ENCODE peak calls at places on chromosomes 16 and 17, in four cellular contexts. B is heart left ventricle; L is transverse colon; K is CD8-positive, alpha-beta T cell. T is an unnamed sample.

GRCh38 chr16:80966617-80967016 is 40.1 kb downstream of the CMC2 start:
- DNase-seq in B (no peak), L (no peak), K (no peak), T (no peak)

GRCh38 chr16:27766166-27766925 is 216.4 kb downstream of the KATNIP start:
- DNase-seq in B (no peak), L (no peak), K (no peak), T (no peak)

GRCh38 chr17:16478693-16479092 is 13.3 kb downstream of the LRRC75A start:
- DNase-seq in B (no peak), L (no peak), K (no peak), T (no peak)

GRCh38 chr17:75406222-75406615 is 741 bp upstream of the GRB2 start:
- DNase-seq in B (no peak), L (no peak), K (no peak), T (no peak)

GRCh38 chr17:13477180-13477611 is 124.5 kb downstream of the HS3ST3A1 start:
- DNase-seq in B (no peak), L (no peak), K (no peak), T (no peak)

GRCh38 chr17:50642722-50643656 is 8.3 kb downstream of the ABCC3 start:
- DNase-seq in B (no peak), L (no peak), K (no peak), T (no peak)

GRCh38 chr16:30380801-30381208 is 1.6 kb downstream of the SEPTIN1 start:
- DNase-seq in B (no peak), L (no peak), K (no peak), T (no peak)

GRCh38 chr17:80213651-80213975 is 6.5 kb downstream of the SGSH start:
- DNase-seq in B (no peak), L (no peak), K (no peak), T (no peak)

GRCh38 chr16:11586375-11586855 is 304 bp downstream of the LITAF start:
- DNase-seq in B (no peak), L (no peak), K (no peak), T (no peak)

GRCh38 chr17:67601897-67602296 is 115.8 kb upstream of the NOL11 start:
- DNase-seq in B (no peak), L (no peak), K (no peak), T (no peak)

GRCh38 chr17:50779747-50780363 is 12.5 kb upstream of the ANKRD40CL start:
- DNase-seq in B (no peak), L (no peak), K (peak; percentile 32), T (no peak)

GRCh38 chr17:18176152-18176551 is 7.5 kb upstream of the ALKBH5 start:
- DNase-seq in B (no peak), L (no peak), K (no peak), T (no peak)

GRCh38 chr16:10168258-10168657 is 14.0 kb downstream of the GRIN2A start:
- DNase-seq in B (no peak), L (no peak), K (no peak), T (no peak)

GRCh38 chr17:43530303-43531081 is 15.6 kb downstream of the ETV4 start:
- DNase-seq in B (peak; percentile 81), L (no peak), K (no peak), T (peak; percentile 92)

GRCh38 chr16:79598341-79599181 is 2.0 kb downstream of the MAF start:
- DNase-seq in B (peak; percentile 59), L (peak; percentile 41), K (peak; percentile 28), T (peak; percentile 51)
- TF ChIP-seq CTCF in B (peak; percentile 41), L (no peak), K (no peak), T (peak; percentile 50)

GRCh38 chr16:17607624-17608023 is 136.9 kb upstream of the XYLT1 start:
- DNase-seq in B (no peak), L (no peak), K (no peak), T (no peak)
- TF ChIP-seq CTCF in B (no peak), L (no peak), K (no peak), T (no peak)

GRCh38 chr16:77439106-77439505 is 4.3 kb upstream of the ADAMTS18 start:
- DNase-seq in B (no peak), L (no peak), K (no peak), T (no peak)

GRCh38 chr16:77434365-77435239 is at the start of gene ADAMTS18:
- DNase-seq in B (no peak), L (no peak), K (no peak), T (peak; percentile 43)

GRCh38 chr16:77434022-77434364 is 841 bp downstream of the ADAMTS18 start:
- DNase-seq in B (no peak), L (no peak), K (no peak), T (no peak)

GRCh38 chr16:77435240-77435819 is 496 bp upstream of the ADAMTS18 start:
- DNase-seq in B (no peak), L (no peak), K (no peak), T (no peak)

DNA sequence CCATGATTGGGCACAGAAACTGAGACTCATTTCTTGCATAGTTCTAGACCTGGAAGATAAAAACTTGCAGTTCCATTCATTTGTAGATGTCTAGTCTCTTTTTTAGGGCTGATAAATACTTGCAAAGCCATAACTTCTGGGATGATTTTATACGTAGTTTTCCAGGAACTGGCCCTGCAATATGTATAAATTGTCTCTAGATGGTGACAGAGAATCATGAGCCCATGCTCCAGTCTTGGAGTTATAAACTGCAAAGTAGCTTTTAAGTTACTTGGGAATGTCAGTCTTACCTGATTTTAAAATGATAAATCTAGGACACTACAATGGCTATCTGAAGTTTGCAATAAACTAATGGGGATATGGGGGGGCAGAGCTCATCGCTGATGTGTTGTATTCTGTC is 3.0 kb upstream of the ADAMTS18 start:
- DNase-seq in B (no peak), L (no peak), K (no peak), T (no peak)
- TF ChIP-seq CTCF in B (peak; percentile 14), L (no peak), K (no peak), T (peak; percentile 36)

DNA sequence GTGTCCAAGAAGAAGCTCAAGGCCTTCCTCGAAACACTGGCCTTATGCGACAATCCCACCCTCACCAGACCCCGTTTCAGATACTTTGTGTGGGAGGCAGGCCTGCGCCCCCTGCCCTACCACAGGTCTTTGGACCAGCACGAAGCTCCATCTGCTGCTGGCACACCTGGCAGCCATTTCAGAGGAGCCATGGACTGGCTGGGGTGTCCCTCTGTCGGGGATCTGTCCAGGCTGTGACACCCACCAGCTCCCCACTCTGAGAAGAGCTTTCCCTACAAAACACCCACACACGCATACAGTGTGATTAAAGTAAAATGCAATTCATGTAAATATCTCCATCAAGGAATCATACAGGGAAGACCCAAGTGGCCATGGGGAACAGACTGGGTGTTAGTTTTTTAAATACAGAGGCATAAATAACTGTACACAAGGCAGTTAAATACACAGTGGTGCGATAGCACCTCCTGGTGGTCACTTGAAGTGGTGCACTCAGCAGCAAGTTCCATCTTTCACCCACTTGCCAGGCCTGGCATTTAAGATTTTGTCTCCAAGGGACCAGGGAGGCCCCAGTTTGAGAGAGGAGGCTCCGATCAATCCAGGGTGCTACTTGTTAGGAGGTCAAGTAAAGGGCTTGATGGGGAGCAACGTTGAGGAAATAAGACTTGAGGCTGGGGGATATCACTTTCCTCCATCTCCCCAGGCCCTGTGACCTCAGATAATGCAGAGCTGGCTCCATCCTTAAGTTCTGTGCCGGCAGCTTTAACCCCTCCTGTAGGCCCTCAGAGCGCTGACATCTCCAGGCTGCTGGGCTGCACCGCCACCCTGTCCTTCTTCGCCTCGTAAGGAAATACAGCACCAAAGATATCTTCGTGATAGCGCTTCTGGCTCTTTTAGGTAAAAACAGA is 43.6 kb downstream of the NOS2 start:
- DNase-seq in B (peak; percentile 41), L (peak; percentile 68), K (peak; percentile 50), T (peak; percentile 52)
- TF ChIP-seq CTCF in B (peak; percentile 84), L (peak; percentile 89), K (peak; percentile 80), T (peak; percentile 96)

GRCh38 chr17:56866076-56866475 is 32.1 kb downstream of the DGKE start:
- DNase-seq in B (no peak), L (no peak), K (no peak), T (no peak)

GRCh38 chr17:56868716-56869115 is 34.8 kb downstream of the DGKE start:
- DNase-seq in B (no peak), L (no peak), K (no peak), T (no peak)

GRCh38 chr17:56867948-56868376 is 34.0 kb downstream of the DGKE start:
- DNase-seq in B (no peak), L (no peak), K (no peak), T (no peak)

GRCh38 chr17:56863974-56864373 is 30.0 kb downstream of the DGKE start:
- DNase-seq in B (no peak), L (no peak), K (no peak), T (no peak)

DNA sequence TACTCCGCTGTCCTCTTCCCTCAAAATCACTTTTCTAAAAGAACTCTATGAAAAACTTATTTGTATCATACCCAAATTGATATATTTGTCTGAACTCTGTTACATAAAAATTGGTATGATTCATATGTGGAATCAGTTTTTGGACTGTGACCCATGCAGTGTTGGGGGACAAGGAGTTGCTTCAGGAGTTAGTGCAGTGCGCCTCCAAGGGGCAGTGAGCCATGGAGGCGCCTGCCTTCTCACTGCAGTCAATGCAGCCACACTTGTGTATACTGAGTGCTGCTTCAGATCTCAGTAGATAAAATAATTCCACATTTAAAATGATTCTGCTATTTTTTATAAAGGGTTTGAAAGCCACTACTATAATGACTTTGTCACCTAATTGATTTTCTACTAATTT is 32.5 kb downstream of the DGKE start:
- DNase-seq in B (no peak), L (no peak), K (no peak), T (no peak)
- TF ChIP-seq CTCF in B (peak; percentile 5), L (no peak), K (no peak), T (no peak)

DNA sequence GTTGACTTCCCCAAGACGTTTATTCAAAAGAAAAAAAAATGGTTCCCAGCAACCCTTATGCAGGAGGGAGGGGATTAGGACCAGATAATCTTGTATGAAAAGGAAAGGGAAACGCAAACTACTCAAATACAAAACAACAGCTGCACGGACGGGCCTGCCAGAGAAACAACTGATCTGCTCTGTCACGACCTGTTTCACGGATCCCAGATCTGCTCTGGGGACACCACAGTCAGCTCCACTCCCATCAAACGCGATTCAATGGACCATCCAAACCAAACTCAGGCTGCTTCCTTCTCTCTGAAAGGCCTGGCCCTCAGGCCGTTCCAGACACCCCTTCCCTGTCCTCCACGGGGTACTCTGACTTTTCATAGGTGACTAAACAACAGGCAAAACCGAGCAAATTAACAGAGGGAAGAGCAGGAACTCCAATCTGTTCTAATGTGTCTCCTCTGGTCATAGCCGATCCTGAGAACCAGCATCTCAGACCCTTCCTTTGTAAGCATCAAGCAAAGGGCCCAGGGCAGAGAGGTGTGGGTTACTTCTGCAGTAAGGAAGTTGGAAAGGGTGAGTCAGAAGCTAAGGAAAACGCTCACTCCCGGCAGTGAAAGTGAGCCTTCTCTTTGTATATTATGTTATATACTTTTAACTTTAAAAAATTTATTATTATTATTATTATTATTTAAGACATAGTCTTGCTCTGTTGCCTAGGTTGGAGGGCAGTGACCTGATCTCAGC is 77.5 kb downstream of the MRM3 start:
- DNase-seq in B (no peak), L (no peak), K (no peak), T (no peak)
- TF ChIP-seq CTCF in B (no peak), L (no peak), K (no peak), T (no peak)

DNA sequence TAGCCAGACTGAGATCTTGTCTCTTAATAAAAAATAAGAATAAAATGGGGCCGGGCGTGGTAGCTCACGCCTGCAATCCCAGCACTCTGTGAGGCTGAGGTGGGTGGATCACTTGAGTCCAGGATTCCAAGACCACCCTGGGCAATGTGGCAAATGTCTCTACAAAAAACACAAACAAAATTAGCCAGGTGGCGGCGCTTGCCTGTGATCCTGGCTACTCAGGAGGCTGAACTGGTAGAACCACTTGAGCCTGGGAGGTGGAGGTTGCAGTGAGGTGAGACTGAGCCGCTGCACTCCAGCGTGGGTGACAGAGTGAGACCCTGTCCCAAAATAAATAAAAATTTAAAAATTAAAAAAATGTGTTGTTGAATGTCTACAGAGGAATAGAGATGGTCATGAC is 2.9 kb upstream of the DEF8 start:
- DNase-seq in B (no peak), L (no peak), K (no peak), T (no peak)
- TF ChIP-seq CTCF in B (no peak), L (no peak), K (no peak), T (peak; percentile 18)

GRCh38 chr16:23081675-23082119 is 67.6 kb downstream of the USP31 start:
- DNase-seq in B (no peak), L (no peak), K (no peak), T (no peak)
- TF ChIP-seq CTCF in B (no peak), L (no peak), K (no peak), T (no peak)